ENCODE peak calls at places on chromosomes 11 and 22, in eight cellular contexts. J is lower lobe of right lung, G is AG04450, O is mammary epithelial cell, Y is lung, L is RWPE1, N is hepatocyte, R is prostate gland. E is an unnamed sample.

GRCh38 chr11:72278911-72279310 is 34.9 kb upstream of the PHOX2A start:
- DNase-seq in O (peak; percentile 14), Y (no peak), G (no peak), L (no peak), J (no peak), N (no peak), R (no peak), E (no peak)

GRCh38 chr11:70353329-70353728 is 45.0 kb upstream of the CTTN start:
- DNase-seq in O (no peak), R (no peak), Y (no peak), J (no peak), L (no peak), N (no peak), G (no peak), E (no peak)

GRCh38 chr11:129917231-129917630 is 21.9 kb upstream of the NFRKB start:
- DNase-seq in R (no peak), G (no peak), Y (no peak), N (no peak), O (no peak), J (no peak), L (no peak), E (no peak)

GRCh38 chr22:36252754-36253522 is at the start of gene APOL1:
- DNase-seq in R (peak; percentile 65), J (no peak), G (no peak), L (no peak), N (peak; percentile 50), O (no peak), Y (peak; percentile 54), E (no peak)

GRCh38 chr11:61026121-61027031 is 54.9 kb downstream of the CD6 start:
- DNase-seq in J (no peak), O (no peak), Y (no peak), N (no peak), R (no peak), L (no peak), G (no peak), E (no peak)

GRCh38 chr11:79054636-79055035 is 386.2 kb downstream of the TENM4 start:
- DNase-seq in G (peak; percentile 37), Y (no peak), L (peak; percentile 30), N (no peak), R (no peak), J (no peak), O (peak; percentile 43), E (no peak)

GRCh38 chr22:37517826-37518450 is 1.3 kb downstream of the CARD10 start:
- DNase-seq in L (no peak), J (no peak), O (peak; percentile 77), Y (no peak), N (no peak), R (no peak), G (no peak), E (no peak)

GRCh38 chr11:26263769-26264168 is 68.2 kb upstream of the ANO3 start:
- DNase-seq in O (no peak), N (no peak), G (no peak), J (no peak), Y (no peak), L (no peak), R (no peak), E (no peak)

GRCh38 chr11:40293655-40294342 is 1165.7 kb downstream of the LRRC4C start:
- DNase-seq in R (peak; percentile 9), O (peak; percentile 72), Y (peak; percentile 56), L (peak; percentile 91), J (peak; percentile 55), N (peak; percentile 88), G (peak; percentile 69), E (peak; percentile 27)

GRCh38 chr11:3341298-3341697 is 37.6 kb downstream of the ZNF195 start:
- DNase-seq in O (peak; percentile 27), R (peak; percentile 40), Y (peak; percentile 50), N (peak; percentile 50), J (peak; percentile 67), G (no peak), L (peak; percentile 24), E (peak; percentile 71)

GRCh38 chr11:68436162-68436888 is 24.2 kb upstream of the PPP6R3 start:
- DNase-seq in Y (no peak), G (no peak), J (no peak), R (no peak), N (no peak), L (no peak), O (no peak), E (no peak)

GRCh38 chr22:17964153-17964552 is 60.2 kb downstream of the MICAL3 start:
- DNase-seq in J (no peak), N (no peak), Y (no peak), R (no peak), O (no peak), L (no peak), G (no peak), E (no peak)
- H3K27ac ChIP-seq in J (no peak overlapping the region), N (peak overlapping the region; percentile 4), Y (no peak overlapping the region), R (no peak overlapping the region), O (no peak overlapping the region), L (peak overlapping the region; percentile 23), G (peak overlapping the region; percentile 31), E (no peak overlapping the region)

DNA sequence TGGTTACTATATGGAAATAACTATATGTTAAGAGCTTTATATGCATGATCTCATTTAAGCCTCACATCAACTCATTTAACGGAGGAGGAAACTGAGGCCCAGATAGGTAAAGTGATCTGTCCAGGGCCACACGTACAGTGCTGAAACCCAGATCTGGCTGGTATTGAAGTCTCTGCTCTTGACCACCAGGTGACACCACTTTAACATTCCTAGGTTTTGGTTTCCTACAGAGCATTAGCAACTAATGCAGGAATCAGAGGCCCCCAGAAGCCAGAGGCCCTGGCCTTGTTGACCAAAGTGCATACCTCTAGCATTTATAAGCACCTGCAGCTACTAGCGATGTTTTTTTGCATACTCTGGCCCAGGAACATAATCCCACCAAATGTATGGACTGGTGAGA is 12.9 kb upstream of the LIMK2 start:
- DNase-seq in L (no peak), R (no peak), N (no peak), Y (no peak), G (no peak), O (no peak), J (no peak), E (no peak)
- TF ChIP-seq CTCF in L (no peak), R (no peak), N (no peak), Y (no peak), G (no peak), O (peak; percentile 9), J (peak; percentile 43), E (peak; percentile 61)

DNA sequence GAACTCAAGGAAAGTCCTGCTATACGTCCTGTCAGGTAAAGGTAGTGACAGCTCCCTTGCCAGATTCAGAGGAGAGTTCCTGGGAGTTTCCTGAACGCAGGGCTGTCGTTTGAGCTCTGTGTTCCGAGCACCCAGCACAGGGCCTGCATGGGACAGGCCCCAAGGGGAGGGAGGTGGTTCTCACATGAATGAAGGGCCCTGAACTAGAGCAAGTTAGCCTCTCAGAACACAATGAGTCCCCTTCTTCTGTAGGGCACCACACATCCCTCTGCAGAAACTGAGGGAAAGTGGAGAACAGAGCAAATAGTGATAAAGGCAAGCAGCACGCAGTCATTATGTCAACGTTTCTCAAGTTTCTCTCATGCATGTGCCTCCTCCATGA is 35.3 kb downstream of the NEU3 start:
- DNase-seq in N (no peak), J (no peak), R (no peak), Y (no peak), L (no peak), O (no peak), G (no peak), E (no peak)
- H3K27ac ChIP-seq in N (no peak overlapping the region), J (no peak overlapping the region), R (no peak overlapping the region), Y (no peak overlapping the region), L (no peak overlapping the region), O (no peak overlapping the region), G (no peak overlapping the region), E (no peak overlapping the region)

DNA sequence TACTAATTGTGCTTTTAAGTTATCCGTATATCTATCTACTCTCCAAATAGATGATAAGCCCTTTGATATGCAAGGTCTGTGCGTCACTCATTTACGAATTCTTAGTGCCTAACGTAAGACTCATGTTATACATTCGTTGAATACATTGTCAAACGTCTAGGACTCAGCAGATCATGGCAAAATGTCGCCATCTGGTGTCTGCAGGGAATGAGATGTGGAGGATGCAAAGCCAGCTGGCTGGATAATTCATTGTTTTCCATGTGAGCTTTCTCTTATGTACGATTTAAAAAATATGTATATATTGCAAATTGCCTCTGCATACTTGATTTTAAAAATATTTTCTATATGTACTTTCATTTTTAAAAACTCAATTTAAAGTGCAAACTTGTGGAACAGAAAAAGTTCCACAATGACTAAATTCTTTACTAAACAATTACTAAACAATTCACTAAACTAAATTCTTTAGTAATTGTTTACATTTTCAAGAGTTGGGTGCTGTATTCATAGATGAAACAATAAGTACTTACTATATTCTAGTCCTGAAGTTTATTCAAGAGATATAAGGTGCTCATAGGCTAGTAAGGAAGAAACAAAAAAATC is 33.8 kb downstream of the ZNF202 start:
- DNase-seq in J (no peak), L (peak; percentile 72), Y (peak; percentile 34), N (peak; percentile 81), O (peak; percentile 52), R (peak; percentile 33), G (peak; percentile 39), E (peak; percentile 81)
- TF ChIP-seq CTCF in J (peak; percentile 68), L (peak; percentile 73), Y (peak; percentile 41), N (peak; percentile 92), O (peak; percentile 84), R (peak; percentile 65), G (peak; percentile 82), E (peak; percentile 68)

GRCh38 chr22:39130892-39131855 is 21.3 kb downstream of the CBX7 start:
- DNase-seq in L (no peak), G (no peak), J (no peak), N (peak; percentile 17), R (no peak), Y (no peak), O (no peak), E (peak; percentile 30)
- H3K27ac ChIP-seq in L (no peak overlapping the region), G (no peak overlapping the region), J (no peak overlapping the region), N (no peak overlapping the region), R (no peak overlapping the region), Y (no peak overlapping the region), O (no peak overlapping the region), E (no peak overlapping the region)

E was measured in WERI-Rb-1.